ENCODE peak calls at places on chromosomes 5 and 9, in ten cellular contexts. T is adrenal gland; A is effector CD4-positive, alpha-beta T cell; D is ovary; R is A172; J is stimulated activated CD8-positive, alpha-beta memory T cell treated with anti-CD3 and anti-CD28 coated beads, Interleukin-7, amount 100 ng/mL, for 1 hour; Q is HFF-Myc; I is mammary epithelial cell; E is stimulated activated CD4-positive, alpha-beta T cell treated with anti-CD3 and anti-CD28 coated beads, Interleukin-12 subunit alpha, Interleukin-12 subunit beta, amount 100 ng/mL, for 4 hours; F is AG08395. K is an unnamed sample.

GRCh38 chr5:6703791-6704190 is 9.4 kb upstream of the TENT4A start:
- DNase-seq in T (no peak), A (no peak), D (no peak), R (no peak), J (no peak), Q (no peak), I (peak; percentile 30), E (no peak), F (peak; percentile 24), K (no peak)

GRCh38 chr9:36717276-36717675 is 144.6 kb downstream of the MELK start:
- DNase-seq in T (no peak), A (no peak), D (no peak), R (no peak), J (no peak), Q (no peak), I (no peak), E (no peak), F (no peak), K (no peak)

GRCh38 chr5:137753227-137753985 is 757 bp downstream of the HNRNPA0 start:
- DNase-seq in T (peak; percentile 63), A (peak; percentile 29), D (peak; percentile 76), R (no peak), J (no peak), Q (no peak), I (no peak), E (peak; percentile 40), F (peak; percentile 16), K (peak; percentile 66)

GRCh38 chr5:77828445-77828844 is 52.3 kb upstream of the TBCA start:
- DNase-seq in T (no peak), A (no peak), D (no peak), R (no peak), J (no peak), Q (no peak), I (no peak), E (no peak), F (no peak), K (no peak)

GRCh38 chr5:68225188-68225910 is 9.8 kb downstream of the PIK3R1 start:
- DNase-seq in T (peak; percentile 70), A (no peak), D (no peak), R (no peak), J (no peak), Q (no peak), I (peak; percentile 87), E (no peak), F (peak; percentile 67), K (peak; percentile 76)

GRCh38 chr5:139644646-139645494 is 3.3 kb upstream of the CXXC5 start:
- DNase-seq in T (no peak), A (no peak), D (peak; percentile 21), R (no peak), J (no peak), Q (no peak), I (no peak), E (no peak), F (no peak), K (no peak)

GRCh38 chr5:117788596-117788995 is 1199.8 kb downstream of the DTWD2 start:
- DNase-seq in T (no peak), A (no peak), D (no peak), R (no peak), J (no peak), Q (no peak), I (no peak), E (no peak), F (no peak), K (no peak)

GRCh38 chr5:167816354-167816753 is 475.1 kb upstream of the WWC1 start:
- DNase-seq in T (no peak), A (no peak), D (no peak), R (peak; percentile 18), J (no peak), Q (no peak), I (no peak), E (no peak), F (peak; percentile 29), K (no peak)

GRCh38 chr9:69090943-69091342 is 55.4 kb downstream of the FXN start:
- DNase-seq in T (no peak), A (no peak), D (no peak), R (no peak), J (no peak), Q (no peak), I (no peak), E (no peak), F (no peak), K (no peak)